ENCODE peak calls at places on chromosomes 12 and 14, in six cellular contexts. P is GM23248, S is A673, W is stomach, X is IMR-90, J is ovary. U is an unnamed sample.

GRCh38 chr12:120470150-120470817 is 736 bp upstream of the SRSF9 start:
- DNase-seq in W (no peak), J (no peak), P (peak; percentile 56), X (peak; percentile 19), S (peak; percentile 28), U (no peak)

GRCh38 chr12:5264006-5264405 is 167.9 kb upstream of the NTF3 start:
- DNase-seq in W (no peak), P (no peak), S (no peak), J (no peak), X (no peak), U (no peak)

GRCh38 chr14:97413991-97414717 is 617.0 kb downstream of the VRK1 start:
- DNase-seq in P (no peak), J (no peak), W (no peak), X (no peak), S (peak; percentile 44), U (no peak)

GRCh38 chr12:53571295-53571694 is 54.9 kb downstream of the ATF7 start:
- DNase-seq in X (no peak), W (no peak), J (no peak), S (no peak), P (no peak), U (no peak)

GRCh38 chr12:12890815-12891645 is at the start of gene GPRC5A:
- DNase-seq in P (peak; percentile 98), X (peak; percentile 98), J (peak; percentile 98), W (peak; percentile 87), S (peak; percentile 43), U (no peak)

GRCh38 chr12:122203968-122204828 is 689 bp downstream of the B3GNT4 start:
- DNase-seq in P (peak; percentile 14), W (no peak), J (no peak), X (no peak), S (no peak), U (no peak)

GRCh38 chr14:49634547-49635334 is at the start of gene DNAAF2:
- DNase-seq in P (peak; percentile 85), J (peak; percentile 78), S (peak; percentile 78), X (peak; percentile 76), W (peak; percentile 63), U (peak; percentile 88)

GRCh38 chr14:64707661-64708060 is 3.4 kb downstream of the PLEKHG3 start:
- DNase-seq in X (peak; percentile 85), S (no peak), P (peak; percentile 91), W (no peak), J (no peak), U (no peak)

GRCh38 chr14:24513009-24513408 is 4.9 kb upstream of the CMA1 start:
- DNase-seq in J (no peak), P (peak; percentile 8), W (no peak), X (no peak), S (peak; percentile 5), U (peak; percentile 41)

GRCh38 chr14:74275265-74275841 is 27.4 kb downstream of the ABCD4 start:
- DNase-seq in S (peak; percentile 78), J (no peak), P (peak; percentile 97), X (peak; percentile 74), W (no peak), U (no peak)

GRCh38 chr14:21231020-21231652 is 38.1 kb downstream of the HNRNPC start:
- DNase-seq in P (no peak), W (no peak), S (no peak), J (no peak), X (no peak), U (no peak)

GRCh38 chr12:70721958-70722357 is 84.7 kb upstream of the PTPRB start:
- DNase-seq in W (no peak), P (no peak), X (no peak), S (peak; percentile 19), J (no peak), U (no peak)

GRCh38 chr14:69004731-69005431 is 25.8 kb upstream of the ACTN1 start:
- DNase-seq in X (peak; percentile 43), S (no peak), P (peak; percentile 65), J (no peak), W (no peak), U (no peak)
- H3K27me3 ChIP-seq in X (no peaks in the 10 kb centered on the region), S (no peaks in the 10 kb centered on the region), P (no peaks in the 10 kb centered on the region), J (no peaks in the 10 kb centered on the region), W (no peaks in the 10 kb centered on the region), U (peaks cover 2% of the 10 kb centered on the region)

DNA sequence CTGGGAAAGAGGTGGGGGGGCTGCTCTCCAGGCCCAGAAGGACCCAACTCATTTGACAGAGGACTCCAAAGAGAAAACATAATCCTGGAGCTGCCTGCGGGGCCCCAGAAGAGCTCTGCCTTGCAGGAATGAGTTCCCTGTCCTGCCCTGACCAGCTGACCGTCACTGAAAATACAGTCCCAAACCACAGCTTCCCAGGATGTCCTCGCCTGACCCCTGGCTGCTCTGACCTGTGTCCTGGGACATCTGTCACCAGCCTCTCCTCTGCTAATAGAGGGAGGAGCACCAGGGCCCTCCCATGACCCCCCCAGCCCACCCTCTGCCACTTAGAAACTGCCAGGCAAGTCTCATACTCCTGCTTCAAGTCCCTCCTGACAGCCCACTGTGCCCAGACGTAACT is 9.8 kb downstream of the FIGNL2 start:
- DNase-seq in S (no peak), W (no peak), X (no peak), J (no peak), P (no peak), U (no peak)
- H3K27me3 ChIP-seq in S (peaks cover 4% of the 10 kb centered on the region), W (peaks cover 5% of the 10 kb centered on the region), X (peaks cover 81% of the 10 kb centered on the region), J (no peaks in the 10 kb centered on the region), P (peaks cover 69% of the 10 kb centered on the region), U (no peaks in the 10 kb centered on the region)

GRCh38 chr12:51083140-51083833 is at the start of gene CSRNP2:
- DNase-seq in J (peak; percentile 96), X (peak; percentile 93), W (peak; percentile 97), S (peak; percentile 98), P (peak; percentile 99), U (peak; percentile 98)

GRCh38 chr12:51085757-51086156 is 2.4 kb upstream of the CSRNP2 start:
- DNase-seq in J (no peak), S (no peak), P (no peak), X (no peak), W (no peak), U (no peak)

GRCh38 chr12:51080136-51080535 is 3.3 kb downstream of the CSRNP2 start:
- DNase-seq in W (no peak), P (no peak), J (no peak), S (no peak), X (no peak), U (no peak)

GRCh38 chr12:51086933-51087332 is 3.5 kb upstream of the CSRNP2 start:
- DNase-seq in X (no peak), W (no peak), S (no peak), P (no peak), J (no peak), U (no peak)

GRCh38 chr12:51082561-51083139 is 746 bp downstream of the CSRNP2 start:
- DNase-seq in S (peak; percentile 35), X (peak; percentile 39), P (peak; percentile 70), J (no peak), W (no peak), U (peak; percentile 62)
- H3K27me3 ChIP-seq in S (no peaks in the 10 kb centered on the region), X (no peaks in the 10 kb centered on the region), P (no peaks in the 10 kb centered on the region), J (no peaks in the 10 kb centered on the region), W (no peaks in the 10 kb centered on the region), U (no peaks in the 10 kb centered on the region)

GRCh38 chr14:51104467-51104866 is 9.6 kb upstream of the TRIM9 start:
- DNase-seq in J (no peak), W (no peak), X (no peak), P (no peak), S (no peak), U (no peak)
- H3K27me3 ChIP-seq in J (no peaks in the 10 kb centered on the region), W (no peaks in the 10 kb centered on the region), X (peaks cover 29% of the 10 kb centered on the region), P (peaks cover 64% of the 10 kb centered on the region), S (no peaks in the 10 kb centered on the region), U (no peaks in the 10 kb centered on the region)